ENCODE peak calls at places on chromosomes 2 and 18, in eight cellular contexts. Y is neuronal stem cell, L is endothelial cell of umbilical vein, D is PC-3, E is mesendoderm, G is GM23248, O is astrocyte, U is IMR-90. V is an unnamed sample.
A peak's percentile ranks its signal among the peaks of the same experiment; 100 is the strongest.

GRCh38 chr2:223528036-223528435 is 74.1 kb downstream of the SCG2 start:
- DNase-seq in Y (no peak), L (no peak), D (peak; percentile 52), E (no peak), G (peak; percentile 90), O (peak; percentile 90), U (peak; percentile 78), V (no peak)

GRCh38 chr2:195763866-195764265 is 106.8 kb downstream of the SLC39A10 start:
- DNase-seq in Y (no peak), L (no peak), D (peak; percentile 29), E (no peak), G (no peak), O (no peak), U (peak; percentile 42), V (no peak)

GRCh38 chr2:217248312-217248935 is 388.6 kb upstream of the TNP1 start:
- DNase-seq in Y (no peak), L (no peak), D (no peak), E (peak; percentile 30), G (no peak), O (peak; percentile 78), U (peak; percentile 74), V (peak; percentile 44)

GRCh38 chr2:31475692-31476091 is 61.1 kb upstream of the XDH start:
- DNase-seq in Y (no peak), L (no peak), D (no peak), E (no peak), G (peak; percentile 92), O (peak; percentile 49), U (peak; percentile 76), V (no peak)

GRCh38 chr2:186554850-186555785 is 34.7 kb upstream of the ITGAV start:
- DNase-seq in Y (no peak), L (peak; percentile 55), D (no peak), E (peak; percentile 67), G (peak; percentile 48), O (peak; percentile 65), U (peak; percentile 38), V (no peak)

GRCh38 chr18:45370190-45371010 is 244.9 kb upstream of the SLC14A2 start:
- DNase-seq in Y (no peak), L (no peak), D (no peak), E (peak; percentile 51), G (peak; percentile 52), O (peak; percentile 66), U (no peak), V (peak; percentile 94)

GRCh38 chr18:40179647-40180175 is 1775.3 kb upstream of the PIK3C3 start:
- DNase-seq in Y (peak; percentile 21), L (no peak), D (no peak), E (peak; percentile 49), G (peak; percentile 1), O (peak; percentile 1), U (peak; percentile 0), V (no peak)

GRCh38 chr2:19881221-19881620 is 20.6 kb downstream of the TTC32 start:
- DNase-seq in Y (no peak), L (no peak), D (no peak), E (no peak), G (no peak), O (no peak), U (no peak), V (no peak)

GRCh38 chr18:3494569-3494968 is 44.6 kb downstream of the TGIF1 start:
- DNase-seq in Y (no peak), L (no peak), D (no peak), E (no peak), G (no peak), O (no peak), U (no peak), V (peak; percentile 90)
- H3K4me3 ChIP-seq in Y (no peak overlapping the region), L (no peak overlapping the region), D (no peak overlapping the region), E (no peak overlapping the region), G (no peak overlapping the region), O (no peak overlapping the region), U (no peak overlapping the region), V (peak overlapping the region; percentile 63)

GRCh38 chr2:219706823-219707281 is 79.4 kb downstream of the SLC4A3 start:
- DNase-seq in Y (no peak), L (no peak), D (peak; percentile 48), E (no peak), G (peak; percentile 31), O (peak; percentile 68), U (peak; percentile 67), V (no peak)
- H3K9ac ChIP-seq in Y (no peak overlapping the region), L (no peak overlapping the region), D (no peak overlapping the region), E (no peak overlapping the region), G (no peak overlapping the region), O (no peak overlapping the region), U (no peak overlapping the region), V (no peak overlapping the region)

GRCh38 chr2:12612168-12612567 is 104.6 kb upstream of the TRIB2 start:
- DNase-seq in Y (no peak), L (no peak), D (no peak), E (no peak), G (no peak), O (no peak), U (no peak), V (no peak)
- H3K4me2 ChIP-seq in Y (no peak overlapping the region), L (no peak overlapping the region), D (no peak overlapping the region), E (no peak overlapping the region), G (no peak overlapping the region), O (no peak overlapping the region), U (no peak overlapping the region), V (no peak overlapping the region)

DNA sequence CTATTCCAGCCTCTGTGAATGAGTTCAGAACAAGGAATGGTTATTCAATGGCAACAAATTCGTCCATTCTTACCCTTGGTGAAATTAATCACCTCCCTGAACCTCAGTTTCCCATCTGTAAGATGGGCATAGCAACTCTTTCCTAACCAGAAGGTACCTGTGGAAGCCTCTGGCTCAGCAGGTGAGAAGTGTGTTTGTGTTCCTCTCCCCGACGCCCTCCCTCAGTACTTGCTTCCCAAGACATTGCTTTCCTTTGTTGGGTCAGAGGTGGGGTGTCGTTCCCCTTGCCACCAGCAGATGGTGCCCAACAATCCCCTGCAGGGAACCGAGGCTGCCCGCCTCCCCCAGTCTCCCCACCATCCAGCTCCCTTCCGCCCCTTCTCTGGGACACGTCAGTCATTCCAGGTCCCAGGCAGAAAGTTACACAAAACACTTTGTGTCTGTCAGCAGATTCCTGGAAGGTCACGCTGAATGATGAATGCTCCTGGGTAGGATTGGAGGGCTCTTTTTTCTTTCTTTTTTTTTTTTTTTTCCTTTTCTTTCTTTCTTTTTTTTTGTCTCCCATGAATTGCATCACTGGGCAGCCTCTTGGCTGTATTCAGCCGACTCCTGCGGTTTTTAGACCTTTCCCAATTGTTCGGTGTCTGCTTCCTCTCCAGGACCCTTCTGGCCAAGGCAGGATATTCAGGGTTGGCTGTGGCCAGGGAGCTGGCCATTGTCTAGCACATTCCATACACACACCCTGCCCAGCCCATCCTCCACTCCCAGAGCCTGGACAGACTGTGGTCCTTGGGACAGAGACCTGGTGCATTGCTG is 117.3 kb downstream of the LPIN1 start:
- DNase-seq in Y (peak; percentile 91), L (peak; percentile 88), D (peak; percentile 93), E (peak; percentile 93), G (peak; percentile 89), O (peak; percentile 94), U (peak; percentile 82), V (peak; percentile 92)
- H3K4me3 ChIP-seq in Y (no peak overlapping the region), L (no peak overlapping the region), D (no peak overlapping the region), E (no peak overlapping the region), G (peak overlapping the region; percentile 60), O (peak overlapping the region; percentile 12), U (peak overlapping the region; percentile 10), V (peak overlapping the region; percentile 43)

V was measured in Karpas-422.